ENCODE peak calls at places on chromosomes 1 and 21, in seven cellular contexts. R, I, D, N, V, T and J are unnamed samples.

GRCh38 chr1:167090289-167090942 is at the start of gene GPA33:
- DNase-seq in I (peak), D (no peak), R (no peak), N (no peak), V (no peak), T (no peak), J (no peak)

GRCh38 chr1:154556422-154556821 is 2.0 kb downstream of the UBE2Q1 start:
- DNase-seq in R (no peak), T (no peak), D (no peak), I (no peak), V (no peak), N (peak), J (no peak)

GRCh38 chr1:118294817-118295486 is 109.9 kb upstream of the SPAG17 start:
- DNase-seq in R (no peak), D (no peak), N (no peak), T (no peak), V (no peak), I (no peak), J (peak)

GRCh38 chr1:188089461-188089860 is 1260.7 kb downstream of the PLA2G4A start:
- DNase-seq in T (no peak), I (no peak), R (no peak), V (no peak), D (no peak), N (no peak), J (no peak)

GRCh38 chr1:229943148-229943714 is 123.8 kb upstream of the GALNT2 start:
- DNase-seq in R (no peak), T (no peak), D (no peak), I (no peak), V (no peak), N (no peak), J (no peak)

GRCh38 chr1:44828003-44828651 is 14.9 kb downstream of the PTCH2 start:
- DNase-seq in R (no peak), N (no peak), D (no peak), I (no peak), T (no peak), V (no peak), J (no peak)

GRCh38 chr1:230768903-230769570 is 21.8 kb downstream of the CAPN9 start:
- DNase-seq in N (no peak), I (no peak), D (peak), R (no peak), V (no peak), T (no peak), J (no peak)

GRCh38 chr1:1308756-1309524 is 543 bp downstream of the PUSL1 start:
- DNase-seq in T (no peak), V (no peak), N (peak), R (no peak), I (no peak), D (no peak), J (peak)

GRCh38 chr1:224879404-224879803 is 50.1 kb upstream of the DNAH14 start:
- DNase-seq in V (peak), I (no peak), T (peak), R (no peak), D (no peak), N (no peak), J (no peak)

GRCh38 chr1:157163273-157164127 is 25.3 kb upstream of the ETV3 start:
- DNase-seq in V (peak), T (peak), R (peak), I (peak), N (peak), D (no peak), J (peak)

GRCh38 chr1:225642177-225642576 is 10.7 kb downstream of the ENAH start:
- DNase-seq in N (no peak), V (no peak), T (peak), I (no peak), D (no peak), R (no peak), J (no peak)

GRCh38 chr1:236421022-236421421 is 26.9 kb downstream of the EDARADD start:
- DNase-seq in R (no peak), T (peak), I (no peak), V (no peak), N (no peak), D (no peak), J (no peak)

GRCh38 chr1:182679684-182680083 is 4.7 kb downstream of the RGS8 start:
- DNase-seq in D (no peak), I (no peak), N (no peak), V (no peak), R (no peak), T (no peak), J (no peak)

GRCh38 chr1:233936842-233937241 is 32.4 kb downstream of the SLC35F3 start:
- DNase-seq in D (no peak), V (no peak), T (no peak), I (no peak), N (no peak), R (no peak), J (no peak)

GRCh38 chr1:217009376-217009775 is 286.1 kb upstream of the ESRRG start:
- DNase-seq in N (no peak), R (no peak), V (no peak), T (no peak), I (no peak), D (no peak), J (no peak)

GRCh38 chr1:165143437-165144065 is 213.0 kb downstream of the LMX1A start:
- DNase-seq in T (no peak), D (no peak), V (peak), R (no peak), N (no peak), I (no peak), J (no peak)

GRCh38 chr1:82110366-82111254 is 309.9 kb downstream of the ADGRL2 start:
- DNase-seq in I (no peak), N (no peak), R (no peak), T (no peak), V (no peak), D (no peak), J (no peak)

GRCh38 chr1:73593379-73593778 is 604.6 kb downstream of the LRRIQ3 start:
- DNase-seq in R (no peak), V (no peak), T (peak), N (no peak), I (no peak), D (peak), J (no peak)

GRCh38 chr1:84997667-84998600 is 1.0 kb upstream of the MCOLN2 start:
- DNase-seq in D (no peak), N (peak), I (peak), R (no peak), V (no peak), T (no peak), J (no peak)

GRCh38 chr1:231665046-231665445 is 38.5 kb downstream of the DISC1 start:
- DNase-seq in T (no peak), D (no peak), N (no peak), V (no peak), I (no peak), R (no peak), J (no peak)

GRCh38 chr21:43667191-43667904 is 8.0 kb downstream of the RRP1B start:
- DNase-seq in R (no peak), V (no peak), I (no peak), T (no peak), D (no peak), N (no peak), J (no peak)

GRCh38 chr1:2312196-2312588 is 79.2 kb downstream of the MORN1 start:
- DNase-seq in I (no peak), V (no peak), D (no peak), R (no peak), N (no peak), T (no peak), J (peak)

GRCh38 chr21:34722684-34723300 is 54.0 kb downstream of the CLIC6 start:
- DNase-seq in I (no peak), V (no peak), R (no peak), N (no peak), T (no peak), D (no peak), J (no peak)

GRCh38 chr1:170660874-170661645 is 2.9 kb upstream of the PRRX1 start:
- DNase-seq in I (no peak), D (no peak), T (no peak), R (no peak), V (no peak), N (peak), J (no peak)

GRCh38 chr1:207028884-207029283 is 3.7 kb downstream of the C1orf116 start:
- DNase-seq in R (no peak), N (no peak), I (no peak), T (no peak), V (no peak), D (no peak), J (no peak)

GRCh38 chr1:222767152-222767571 is 30.2 kb downstream of the FAM177B start:
- DNase-seq in V (no peak), I (no peak), T (no peak), D (no peak), R (no peak), N (no peak), J (no peak)

GRCh38 chr21:38148046-38148445 is 108.7 kb upstream of the KCNJ15 start:
- DNase-seq in D (no peak), V (no peak), T (peak), I (no peak), N (no peak), R (no peak), J (no peak)

GRCh38 chr1:7454895-7455784 is 316.0 kb upstream of the VAMP3 start:
- DNase-seq in I (no peak), N (peak), V (peak), R (no peak), D (no peak), T (no peak), J (peak)

GRCh38 chr21:28252923-28253322 is 739.8 kb downstream of the LTN1 start:
- DNase-seq in R (no peak), D (no peak), V (no peak), I (no peak), N (no peak), T (no peak), J (no peak)

GRCh38 chr21:37819372-37819771 is 96.9 kb downstream of the KCNJ6 start:
- DNase-seq in V (no peak), D (no peak), R (no peak), N (no peak), T (no peak), I (no peak), J (no peak)

GRCh38 chr1:150110066-150110465 is 39.6 kb upstream of the PLEKHO1 start:
- DNase-seq in R (no peak), N (no peak), T (no peak), D (no peak), I (no peak), V (no peak), J (no peak)

GRCh38 chr1:40712997-40713396 is 21.5 kb downstream of the NFYC start:
- DNase-seq in D (no peak), R (no peak), T (no peak), N (no peak), V (no peak), I (peak), J (no peak)

GRCh38 chr1:212507361-212507760 is 74.6 kb downstream of the NENF start:
- DNase-seq in T (no peak), R (no peak), V (no peak), I (no peak), N (no peak), D (no peak), J (no peak)

GRCh38 chr1:16076871-16077250 is 3.4 kb upstream of the FAM131C start:
- DNase-seq in I (no peak), T (peak), R (no peak), N (peak), V (no peak), D (no peak), J (no peak)

GRCh38 chr21:45995686-45996179 is 14.2 kb downstream of the COL6A1 start:
- DNase-seq in T (no peak), N (peak), V (no peak), I (no peak), R (peak), D (no peak), J (no peak)

GRCh38 chr21:25273945-25274344 is 333.3 kb downstream of the MRPL39 start:
- DNase-seq in N (no peak), D (no peak), R (no peak), I (no peak), V (no peak), T (no peak), J (no peak)

GRCh38 chr1:178052650-178053461 is 41.0 kb upstream of the RASAL2 start:
- DNase-seq in I (no peak), D (no peak), V (no peak), R (no peak), N (no peak), T (peak), J (no peak)